ENCODE peak calls at places on chromosomes 5 and 9, in four cellular contexts. One of them, this sample, is unnamed.

GRCh38 chr5:17794829-17795228 is 160.6 kb downstream of the TAF11L14 start:
- DNase-seq in vagina: no peak
- DNase-seq in T-helper 17 cell: no peak
- DNase-seq in cardiac septum: no peak
- DNase-seq in this sample: no peak

GRCh38 chr9:16960084-16960483 is 89.6 kb upstream of the BNC2 start:
- DNase-seq in T-helper 17 cell: no peak
- DNase-seq in cardiac septum: no peak
- DNase-seq in vagina: no peak
- DNase-seq in this sample: no peak

GRCh38 chr5:127001621-127002296 is 28.6 kb downstream of the MARCHF3 start:
- DNase-seq in T-helper 17 cell: no peak
- DNase-seq in cardiac septum: no peak
- DNase-seq in vagina: no peak
- DNase-seq in this sample: no peak

GRCh38 chr9:126844085-126844484 is 16.4 kb upstream of the ZBTB34 start:
- DNase-seq in cardiac septum: no peak
- DNase-seq in T-helper 17 cell: no peak
- DNase-seq in vagina: no peak
- DNase-seq in this sample: no peak

GRCh38 chr5:115850771-115851416 is 9.2 kb downstream of the AP3S1 start:
- DNase-seq in T-helper 17 cell: no peak
- DNase-seq in cardiac septum: no peak
- DNase-seq in vagina: no peak
- DNase-seq in this sample: no peak

GRCh38 chr9:93267091-93267541 is 83.2 kb downstream of the WNK2 start:
- DNase-seq in cardiac septum: peak; percentile 41
- DNase-seq in vagina: peak; percentile 65
- DNase-seq in T-helper 17 cell: no peak
- DNase-seq in this sample: no peak

GRCh38 chr9:16524823-16525222 is 345.6 kb downstream of the BNC2 start:
- DNase-seq in vagina: no peak
- DNase-seq in cardiac septum: no peak
- DNase-seq in T-helper 17 cell: no peak
- DNase-seq in this sample: no peak

GRCh38 chr5:151758430-151759241 is at the start of gene ATOX1:
- DNase-seq in vagina: no peak
- DNase-seq in cardiac septum: peak; percentile 98
- DNase-seq in T-helper 17 cell: peak; percentile 91
- DNase-seq in this sample: peak; percentile 97

GRCh38 chr9:115254781-115255180 is 136.8 kb upstream of the TNC start:
- DNase-seq in cardiac septum: no peak
- DNase-seq in vagina: no peak
- DNase-seq in T-helper 17 cell: no peak
- DNase-seq in this sample: no peak

GRCh38 chr9:95382433-95382832 is 64.9 kb upstream of the FANCC start:
- DNase-seq in T-helper 17 cell: no peak
- DNase-seq in cardiac septum: no peak
- DNase-seq in vagina: no peak
- DNase-seq in this sample: no peak

GRCh38 chr9:35566417-35566816 is 38.6 kb upstream of the TESK1 start:
- DNase-seq in vagina: no peak
- DNase-seq in cardiac septum: no peak
- DNase-seq in T-helper 17 cell: no peak
- DNase-seq in this sample: no peak

GRCh38 chr9:2494571-2494970 is 127.0 kb upstream of the VLDLR start:
- DNase-seq in T-helper 17 cell: no peak
- DNase-seq in cardiac septum: no peak
- DNase-seq in vagina: no peak
- DNase-seq in this sample: no peak

GRCh38 chr5:68159251-68159951 is 56.2 kb upstream of the PIK3R1 start:
- DNase-seq in T-helper 17 cell: no peak
- DNase-seq in vagina: no peak
- DNase-seq in cardiac septum: no peak
- DNase-seq in this sample: no peak

GRCh38 chr5:79844571-79844970 is 146.5 kb downstream of the MTX3 start:
- DNase-seq in vagina: peak; percentile 60
- DNase-seq in T-helper 17 cell: no peak
- DNase-seq in cardiac septum: no peak
- DNase-seq in this sample: no peak

GRCh38 chr9:97772145-97772544 is 75.0 kb upstream of the XPA start:
- DNase-seq in cardiac septum: no peak
- DNase-seq in vagina: no peak
- DNase-seq in T-helper 17 cell: no peak
- DNase-seq in this sample: no peak

GRCh38 chr5:95664204-95664786 is 17.7 kb downstream of the RFESD start:
- DNase-seq in vagina: no peak
- DNase-seq in cardiac septum: no peak
- DNase-seq in T-helper 17 cell: no peak
- DNase-seq in this sample: no peak

GRCh38 chr5:33711094-33711670 is 180.6 kb downstream of the ADAMTS12 start:
- DNase-seq in vagina: no peak
- DNase-seq in cardiac septum: no peak
- DNase-seq in T-helper 17 cell: no peak
- DNase-seq in this sample: no peak

GRCh38 chr9:70315389-70315788 is 56.6 kb downstream of the SMC5 start:
- DNase-seq in T-helper 17 cell: no peak
- DNase-seq in cardiac septum: no peak
- DNase-seq in vagina: no peak
- DNase-seq in this sample: no peak

GRCh38 chr9:29214702-29215248 is 1641.5 kb upstream of the C9orf72 start:
- DNase-seq in vagina: no peak
- DNase-seq in cardiac septum: peak; percentile 59
- DNase-seq in T-helper 17 cell: no peak
- DNase-seq in this sample: peak; percentile 68

GRCh38 chr9:35954942-35955546 is 2.9 kb downstream of the OR2S2 start:
- DNase-seq in vagina: no peak
- DNase-seq in cardiac septum: no peak
- DNase-seq in T-helper 17 cell: no peak
- DNase-seq in this sample: no peak

GRCh38 chr5:77095189-77095588 is 8.1 kb upstream of the ZBED3 start:
- DNase-seq in vagina: no peak
- DNase-seq in T-helper 17 cell: no peak
- DNase-seq in cardiac septum: no peak
- DNase-seq in this sample: no peak

GRCh38 chr5:60960591-60960990 is 15.6 kb downstream of the NDUFAF2 start:
- DNase-seq in T-helper 17 cell: no peak
- DNase-seq in vagina: no peak
- DNase-seq in cardiac septum: no peak
- DNase-seq in this sample: no peak

GRCh38 chr9:136373300-136374182 is at the start of gene CARD9:
- DNase-seq in cardiac septum: no peak
- DNase-seq in T-helper 17 cell: no peak
- DNase-seq in vagina: no peak
- DNase-seq in this sample: no peak

GRCh38 chr5:31617867-31618266 is 21.1 kb upstream of the PDZD2 start:
- DNase-seq in T-helper 17 cell: no peak
- DNase-seq in cardiac septum: peak; percentile 33
- DNase-seq in vagina: no peak
- DNase-seq in this sample: no peak

GRCh38 chr9:32385135-32385884 is 867 bp downstream of the ACO1 start:
- DNase-seq in T-helper 17 cell: no peak
- DNase-seq in cardiac septum: no peak
- DNase-seq in vagina: no peak
- DNase-seq in this sample: no peak

GRCh38 chr9:93236541-93237206 is 52.7 kb downstream of the WNK2 start:
- DNase-seq in T-helper 17 cell: no peak
- DNase-seq in cardiac septum: no peak
- DNase-seq in vagina: no peak
- DNase-seq in this sample: no peak

GRCh38 chr5:172437445-172438303 is 16.7 kb downstream of the SH3PXD2B start:
- DNase-seq in T-helper 17 cell: no peak
- DNase-seq in cardiac septum: no peak
- DNase-seq in vagina: no peak
- DNase-seq in this sample: peak; percentile 93

GRCh38 chr9:114930063-114930812 is at the start of gene TNFSF8:
- DNase-seq in T-helper 17 cell: peak; percentile 55
- DNase-seq in cardiac septum: peak; percentile 78
- DNase-seq in vagina: peak; percentile 64
- DNase-seq in this sample: no peak

GRCh38 chr9:95065224-95065623 is 252.3 kb downstream of the FANCC start:
- DNase-seq in cardiac septum: no peak
- DNase-seq in T-helper 17 cell: no peak
- DNase-seq in vagina: no peak
- DNase-seq in this sample: no peak

GRCh38 chr9:81317939-81318338 is 371.4 kb downstream of the TLE1 start:
- DNase-seq in vagina: no peak
- DNase-seq in T-helper 17 cell: no peak
- DNase-seq in cardiac septum: no peak
- DNase-seq in this sample: no peak

GRCh38 chr9:33348998-33349397 is 53.4 kb downstream of the AQP7 start:
- DNase-seq in T-helper 17 cell: no peak
- DNase-seq in vagina: no peak
- DNase-seq in cardiac septum: no peak
- DNase-seq in this sample: no peak

GRCh38 chr9:37539634-37540033 is 36.5 kb downstream of the FBXO10 start:
- DNase-seq in vagina: no peak
- DNase-seq in cardiac septum: no peak
- DNase-seq in T-helper 17 cell: no peak
- DNase-seq in this sample: no peak

GRCh38 chr9:90441814-90442213 is 200.8 kb downstream of the DIRAS2 start:
- DNase-seq in vagina: no peak
- DNase-seq in cardiac septum: no peak
- DNase-seq in T-helper 17 cell: no peak
- DNase-seq in this sample: no peak

GRCh38 chr5:180915924-180916323 is 17.0 kb downstream of the BTNL8 start:
- DNase-seq in T-helper 17 cell: no peak
- DNase-seq in cardiac septum: no peak
- DNase-seq in vagina: no peak
- DNase-seq in this sample: no peak

GRCh38 chr5:116419258-116419657 is 155.4 kb downstream of the SEMA6A start:
- DNase-seq in cardiac septum: no peak
- DNase-seq in T-helper 17 cell: no peak
- DNase-seq in vagina: no peak
- DNase-seq in this sample: no peak

GRCh38 chr9:113511047-113511521 is 47.6 kb downstream of the RGS3 start:
- DNase-seq in T-helper 17 cell: no peak
- DNase-seq in vagina: no peak
- DNase-seq in cardiac septum: peak; percentile 84
- DNase-seq in this sample: no peak

GRCh38 chr9:84710701-84711397 is 41.3 kb downstream of the NTRK2 start:
- DNase-seq in cardiac septum: no peak
- DNase-seq in T-helper 17 cell: no peak
- DNase-seq in vagina: no peak
- DNase-seq in this sample: no peak